ENCODE peak calls at places on chromosome 13, in seven cellular contexts. R is tibial nerve, P is A549, C is heart right ventricle, I is mammary epithelial cell, Z is GM06990, L is lower leg skin. S is an unnamed sample.

GRCh38 chr13:92572190-92572589 is 654.4 kb upstream of the GPC6 start:
- DNase-seq in R (no peak), P (no peak), C (no peak), I (no peak), Z (no peak), L (no peak), S (no peak)

GRCh38 chr13:51935326-51936171 is 73.8 kb downstream of the CCDC70 start:
- DNase-seq in R (no peak), P (peak; percentile 29), C (no peak), I (peak; percentile 19), Z (no peak), L (no peak), S (no peak)

GRCh38 chr13:51728972-51729371 is 75.0 kb downstream of the DHRS12 start:
- DNase-seq in R (no peak), P (no peak), C (no peak), I (peak; percentile 46), Z (no peak), L (no peak), S (no peak)

GRCh38 chr13:29849731-29850212 is 645 bp downstream of the UBL3 start:
- DNase-seq in R (peak; percentile 49), P (peak; percentile 41), C (peak; percentile 60), I (peak; percentile 69), Z (peak; percentile 76), L (peak; percentile 93), S (peak; percentile 41)

GRCh38 chr13:26468203-26468602 is 89.3 kb upstream of the WASF3 start:
- DNase-seq in R (no peak), P (no peak), C (no peak), I (no peak), Z (no peak), L (peak; percentile 28), S (no peak)

GRCh38 chr13:100511422-100511821 is 77.2 kb downstream of the GGACT start:
- DNase-seq in R (no peak), P (no peak), C (no peak), I (no peak), Z (no peak), L (no peak), S (no peak)

GRCh38 chr13:24505256-24505655 is 7.3 kb downstream of the PARP4 start:
- DNase-seq in R (no peak), P (no peak), C (no peak), I (no peak), Z (no peak), L (no peak), S (no peak)

GRCh38 chr13:26619321-26619720 is 61.8 kb downstream of the WASF3 start:
- DNase-seq in R (no peak), P (no peak), C (no peak), I (peak; percentile 74), Z (no peak), L (no peak), S (no peak)

GRCh38 chr13:96089749-96090239 is at the start of gene HS6ST3:
- DNase-seq in R (no peak), P (peak; percentile 16), C (peak; percentile 36), I (peak; percentile 14), Z (no peak), L (peak; percentile 84), S (peak; percentile 49)

GRCh38 chr13:85586422-85586831 is 212.8 kb downstream of the SLITRK6 start:
- DNase-seq in R (no peak), P (peak; percentile 85), C (no peak), I (peak; percentile 99), Z (no peak), L (no peak), S (no peak)

GRCh38 chr13:63449549-63449948 is 2033.9 kb upstream of the PCDH20 start:
- DNase-seq in R (no peak), P (peak; percentile 5), C (no peak), I (no peak), Z (no peak), L (no peak), S (no peak)

GRCh38 chr13:36736119-36736726 is 62.4 kb downstream of the SERTM1 start:
- DNase-seq in R (peak; percentile 64), P (peak; percentile 50), C (no peak), I (peak; percentile 16), Z (no peak), L (no peak), S (peak; percentile 12)

GRCh38 chr13:49533011-49533410 is 37.3 kb downstream of the PHF11 start:
- DNase-seq in R (no peak), P (no peak), C (no peak), I (no peak), Z (no peak), L (no peak), S (no peak)

GRCh38 chr13:103762523-103762922 is 696.3 kb upstream of the SLC10A2 start:
- DNase-seq in R (no peak), P (no peak), C (no peak), I (no peak), Z (no peak), L (no peak), S (no peak)
- TF ChIP-seq CTCF in R (no peak), P (no peak), C (no peak), I (no peak), Z (no peak), L (no peak), S (peak; percentile 13)

DNA sequence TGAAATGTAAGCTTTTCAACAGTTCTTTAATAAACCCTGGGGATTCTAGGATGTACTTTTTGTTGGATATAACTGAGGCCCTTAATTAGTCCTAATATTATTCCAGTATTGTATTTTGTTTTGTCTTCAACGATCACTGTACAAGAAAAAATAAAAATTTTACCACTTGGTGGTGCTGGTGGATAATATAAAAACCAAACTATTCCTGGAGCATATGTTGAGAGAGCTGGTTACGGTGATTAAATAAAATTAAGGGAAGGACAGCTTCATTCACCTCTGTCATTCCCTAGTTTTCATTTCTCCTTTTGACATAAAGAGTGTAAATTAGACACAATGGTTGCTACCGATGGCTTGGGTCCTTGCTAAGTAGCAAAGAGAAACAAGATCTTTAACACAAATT is 598.6 kb upstream of the PCDH20 start:
- DNase-seq in R (no peak), P (peak; percentile 17), C (no peak), I (no peak), Z (no peak), L (no peak), S (no peak)
- TF ChIP-seq CTCF in R (no peak), P (peak; percentile 44), C (no peak), I (no peak), Z (no peak), L (no peak), S (peak; percentile 12)

GRCh38 chr13:19958119-19959111 is at the start of gene ZMYM2:
- DNase-seq in R (peak; percentile 94), P (peak; percentile 94), C (peak; percentile 100), I (peak; percentile 96), Z (peak; percentile 98), L (peak; percentile 100), S (peak; percentile 99)

GRCh38 chr13:19960673-19961015 is 2.1 kb downstream of the ZMYM2 start:
- DNase-seq in R (no peak), P (no peak), C (no peak), I (peak; percentile 16), Z (peak; percentile 9), L (no peak), S (no peak)

GRCh38 chr13:19957320-19958118 is 1.0 kb upstream of the ZMYM2 start:
- DNase-seq in R (peak; percentile 93), P (peak; percentile 91), C (peak; percentile 56), I (peak; percentile 17), Z (peak; percentile 84), L (peak; percentile 96), S (peak; percentile 72)

GRCh38 chr13:19959831-19960672 is 1.5 kb downstream of the ZMYM2 start:
- DNase-seq in R (peak; percentile 77), P (peak; percentile 87), C (peak; percentile 78), I (peak; percentile 84), Z (peak; percentile 80), L (peak; percentile 96), S (peak; percentile 75)

DNA sequence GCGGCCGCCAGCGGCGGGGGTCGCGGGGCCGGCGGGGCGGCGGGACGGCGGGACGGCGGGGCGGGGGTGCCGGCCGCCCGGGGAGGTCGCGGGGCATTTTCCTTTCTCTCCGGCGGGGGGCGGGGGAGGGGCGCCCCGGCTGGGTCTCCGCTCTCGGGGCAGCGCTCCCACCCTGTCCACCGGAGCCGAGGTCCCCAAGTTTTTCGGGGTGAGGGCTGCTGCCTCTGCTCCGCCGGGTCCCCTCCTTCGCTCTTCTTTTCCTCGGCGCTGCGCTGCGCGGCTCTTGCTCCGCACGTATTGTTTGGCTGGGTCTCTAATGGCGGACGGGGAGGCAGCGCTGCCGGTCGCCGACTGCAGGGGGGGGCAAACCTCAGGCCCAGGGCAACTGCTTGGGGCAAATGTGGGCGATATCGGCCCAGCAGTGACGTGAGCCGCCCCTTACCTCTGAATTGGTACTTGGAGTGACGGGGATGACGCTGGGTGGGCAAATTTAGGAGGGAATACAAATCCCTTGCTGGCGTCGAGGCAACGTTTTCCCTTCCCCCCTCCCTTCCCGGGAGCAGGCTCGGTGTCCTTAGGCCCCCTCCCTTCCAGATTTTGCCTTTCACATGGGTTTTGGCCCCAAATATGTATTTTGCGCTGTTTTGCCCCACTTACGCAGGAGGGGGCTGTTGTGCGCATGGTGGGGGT is 759 bp downstream of the ZMYM2 start:
- DNase-seq in R (peak; percentile 34), P (peak; percentile 35), C (peak; percentile 68), I (peak; percentile 34), Z (peak; percentile 77), L (peak; percentile 93), S (peak; percentile 62)
- TF ChIP-seq CTCF in R (peak; percentile 42), P (no peak), C (no peak), I (no peak), Z (peak; percentile 26), L (no peak), S (peak; percentile 33)

GRCh38 chr13:44470623-44471562 is 97.3 kb downstream of the SERP2 start:
- DNase-seq in R (no peak), P (peak; percentile 36), C (no peak), I (no peak), Z (no peak), L (no peak), S (no peak)
- TF ChIP-seq CTCF in R (peak; percentile 39), P (peak; percentile 55), C (peak; percentile 24), I (peak; percentile 51), Z (peak; percentile 14), L (no peak), S (peak; percentile 47)